ENCODE peak calls at places on chromosomes 5 and 9, in six cellular contexts. Z, M, O, I, T and L are unnamed samples.

GRCh38 chr5:141094481-141095262 is at the start of gene PCDHB2:
- DNase-seq in Z (peak; percentile 91), M (no peak), O (peak; percentile 3), I (peak; percentile 86), T (no peak), L (no peak)

GRCh38 chr5:52007230-52007858 is 624.1 kb downstream of the ISL1 start:
- DNase-seq in Z (peak; percentile 67), M (no peak), O (peak; percentile 14), I (peak; percentile 33), T (no peak), L (no peak)

GRCh38 chr5:107218457-107219193 is 452.1 kb downstream of the EFNA5 start:
- DNase-seq in Z (no peak), M (no peak), O (no peak), I (no peak), T (no peak), L (no peak)

GRCh38 chr5:42250-42649 is 49.7 kb upstream of the PLEKHG4B start:
- DNase-seq in Z (peak; percentile 60), M (no peak), O (no peak), I (peak; percentile 63), T (no peak), L (no peak)

GRCh38 chr5:91144491-91145232 is 238.5 kb downstream of the ARRDC3 start:
- DNase-seq in Z (no peak), M (no peak), O (no peak), I (no peak), T (no peak), L (no peak)

GRCh38 chr5:91378683-91379601 is 4.2 kb downstream of the ARRDC3 start:
- DNase-seq in Z (no peak), M (no peak), O (no peak), I (no peak), T (no peak), L (no peak)

GRCh38 chr5:113043491-113043931 is 66.9 kb downstream of the DCP2 start:
- DNase-seq in Z (peak; percentile 60), M (no peak), O (no peak), I (peak; percentile 72), T (no peak), L (no peak)

GRCh38 chr5:4087110-4087509 is 491.5 kb downstream of the IRX1 start:
- DNase-seq in Z (no peak), M (no peak), O (no peak), I (no peak), T (no peak), L (no peak)

GRCh38 chr9:132531187-132531586 is 51.2 kb upstream of the BARHL1 start:
- DNase-seq in Z (no peak), M (no peak), O (no peak), I (peak; percentile 54), T (no peak), L (no peak)

GRCh38 chr5:34516686-34517085 is 139.4 kb upstream of the RAI14 start:
- DNase-seq in Z (no peak), M (no peak), O (no peak), I (no peak), T (no peak), L (no peak)

GRCh38 chr5:176810084-176810597 is at the start of gene UNC5A:
- DNase-seq in Z (peak; percentile 77), M (no peak), O (peak; percentile 21), I (peak; percentile 74), T (no peak), L (no peak)

GRCh38 chr5:176812269-176813259 is 2.2 kb downstream of the UNC5A start:
- DNase-seq in Z (peak; percentile 80), M (no peak), O (no peak), I (peak; percentile 78), T (no peak), L (no peak)

GRCh38 chr5:176806137-176806536 is 4.2 kb upstream of the UNC5A start:
- DNase-seq in Z (peak; percentile 79), M (no peak), O (no peak), I (no peak), T (no peak), L (no peak)

GRCh38 chr5:176810687-176811501 is 535 bp downstream of the UNC5A start:
- DNase-seq in Z (no peak), M (no peak), O (no peak), I (no peak), T (no peak), L (no peak)

GRCh38 chr5:176809544-176810083 is 745 bp upstream of the UNC5A start:
- DNase-seq in Z (peak; percentile 21), M (no peak), O (no peak), I (peak; percentile 48), T (no peak), L (no peak)
- TF ChIP-seq CTCF in Z (no peak), M (no peak), O (no peak), I (no peak), T (no peak), L (no peak)

DNA sequence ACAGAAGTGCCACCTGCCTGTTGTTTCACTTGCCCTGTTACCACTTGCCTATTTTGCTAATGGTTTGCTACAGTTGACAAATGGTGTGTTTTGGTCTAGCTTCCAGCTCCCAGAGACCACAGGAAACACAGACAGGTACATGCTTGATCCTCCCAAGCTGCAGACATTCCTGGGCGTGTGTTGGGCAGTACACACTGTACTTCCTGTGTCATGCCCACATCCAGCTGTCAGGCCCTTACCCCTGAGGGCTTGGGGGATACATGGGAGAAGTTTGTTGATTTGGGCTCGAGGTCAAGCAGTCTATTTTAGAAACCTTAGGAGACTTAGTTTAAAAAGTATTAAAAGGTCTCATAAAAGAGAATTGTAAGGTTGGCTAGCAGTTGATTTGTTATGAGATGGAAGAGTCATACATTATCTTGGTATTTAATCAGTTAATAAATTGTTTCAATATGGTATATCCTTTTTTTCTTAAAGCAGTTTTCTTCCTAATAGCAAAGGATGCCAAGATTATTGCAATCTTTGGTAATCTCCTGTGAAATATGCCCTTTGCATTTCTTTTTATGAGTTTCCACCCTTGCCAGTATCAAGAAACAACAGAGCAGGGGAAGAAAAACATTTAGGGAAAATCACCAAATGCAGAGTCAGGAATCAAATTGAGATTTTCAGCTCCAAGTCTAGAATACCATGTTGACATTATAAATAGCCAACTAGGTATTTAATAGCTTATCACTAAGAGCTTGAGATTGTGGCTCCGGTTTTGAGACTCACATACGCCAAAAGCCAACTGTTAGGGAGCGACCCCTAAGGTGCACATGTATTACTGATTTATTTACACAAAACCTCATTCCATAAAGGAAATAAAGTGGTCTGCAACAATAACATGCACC is 52.3 kb upstream of the CD180 start:
- DNase-seq in Z (no peak), M (peak; percentile 65), O (no peak), I (no peak), T (no peak), L (no peak)
- TF ChIP-seq CTCF in Z (no peak), M (no peak), O (no peak), I (no peak), T (no peak), L (no peak)

DNA sequence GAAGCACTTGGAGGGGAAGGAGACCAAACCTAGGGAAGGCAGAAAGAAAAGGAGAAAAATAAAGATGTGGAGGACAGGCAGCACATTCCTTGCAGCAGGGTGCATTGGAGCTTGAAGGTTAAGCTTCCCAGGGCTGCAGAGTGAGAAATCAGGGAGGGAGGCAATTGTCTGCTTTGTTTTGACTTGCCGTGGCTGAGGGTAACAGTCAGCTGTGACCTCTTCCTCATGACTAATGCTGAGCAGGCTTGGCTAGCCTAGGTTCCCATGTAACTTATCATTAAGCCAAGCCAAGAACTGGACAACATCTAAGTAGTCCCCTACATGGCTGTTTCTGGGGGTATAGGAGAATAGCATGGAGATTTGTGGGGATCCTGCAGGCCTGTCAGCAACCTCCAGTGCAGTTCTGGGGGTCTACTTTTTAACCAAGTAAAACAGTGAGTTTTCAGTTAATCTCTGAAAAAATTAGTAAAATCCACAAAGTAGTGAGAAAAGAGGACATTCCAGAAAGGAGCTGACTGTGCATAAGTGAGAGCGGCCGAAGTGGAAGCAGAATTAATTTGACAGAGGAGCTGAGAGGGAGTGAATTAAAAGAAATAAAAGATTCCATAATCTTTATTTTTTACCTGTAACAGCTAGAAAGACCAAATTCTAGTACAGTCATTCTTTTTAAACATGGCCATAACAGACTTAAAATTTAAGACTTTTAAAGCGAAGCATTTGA is 149.0 kb downstream of the SGCD start:
- DNase-seq in Z (peak; percentile 14), M (peak; percentile 68), O (peak; percentile 16), I (peak; percentile 43), T (no peak), L (no peak)
- TF ChIP-seq CTCF in Z (peak; percentile 13), M (no peak), O (no peak), I (no peak), T (no peak), L (no peak)

GRCh38 chr9:128798896-128799295 is 11.8 kb downstream of the TBC1D13 start:
- DNase-seq in Z (no peak), M (no peak), O (no peak), I (no peak), T (no peak), L (no peak)
- TF ChIP-seq CTCF in Z (no peak), M (no peak), O (no peak), I (no peak), T (no peak), L (no peak)

DNA sequence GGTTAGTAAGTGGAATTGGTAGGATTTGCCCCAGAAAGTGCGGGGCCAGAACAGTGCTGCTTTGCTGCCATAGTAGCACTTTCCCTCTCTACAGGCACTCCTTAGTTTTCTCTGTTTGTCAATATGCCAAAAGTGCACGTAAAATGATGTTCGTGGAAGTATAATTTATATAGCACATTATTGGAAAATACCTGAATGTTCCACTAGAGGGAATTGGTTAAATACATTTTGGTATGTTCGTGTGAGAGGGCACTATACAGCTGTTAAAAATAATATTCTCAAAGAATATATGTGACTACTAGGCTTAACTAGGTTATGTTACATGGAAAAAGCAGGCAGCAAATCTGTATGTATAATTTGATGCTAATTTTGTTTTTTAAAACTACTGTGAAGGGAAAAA is 184.0 kb upstream of the GDNF start:
- DNase-seq in Z (no peak), M (no peak), O (no peak), I (no peak), T (no peak), L (no peak)
- TF ChIP-seq CTCF in Z (no peak), M (no peak), O (no peak), I (no peak), T (no peak), L (no peak)

DNA sequence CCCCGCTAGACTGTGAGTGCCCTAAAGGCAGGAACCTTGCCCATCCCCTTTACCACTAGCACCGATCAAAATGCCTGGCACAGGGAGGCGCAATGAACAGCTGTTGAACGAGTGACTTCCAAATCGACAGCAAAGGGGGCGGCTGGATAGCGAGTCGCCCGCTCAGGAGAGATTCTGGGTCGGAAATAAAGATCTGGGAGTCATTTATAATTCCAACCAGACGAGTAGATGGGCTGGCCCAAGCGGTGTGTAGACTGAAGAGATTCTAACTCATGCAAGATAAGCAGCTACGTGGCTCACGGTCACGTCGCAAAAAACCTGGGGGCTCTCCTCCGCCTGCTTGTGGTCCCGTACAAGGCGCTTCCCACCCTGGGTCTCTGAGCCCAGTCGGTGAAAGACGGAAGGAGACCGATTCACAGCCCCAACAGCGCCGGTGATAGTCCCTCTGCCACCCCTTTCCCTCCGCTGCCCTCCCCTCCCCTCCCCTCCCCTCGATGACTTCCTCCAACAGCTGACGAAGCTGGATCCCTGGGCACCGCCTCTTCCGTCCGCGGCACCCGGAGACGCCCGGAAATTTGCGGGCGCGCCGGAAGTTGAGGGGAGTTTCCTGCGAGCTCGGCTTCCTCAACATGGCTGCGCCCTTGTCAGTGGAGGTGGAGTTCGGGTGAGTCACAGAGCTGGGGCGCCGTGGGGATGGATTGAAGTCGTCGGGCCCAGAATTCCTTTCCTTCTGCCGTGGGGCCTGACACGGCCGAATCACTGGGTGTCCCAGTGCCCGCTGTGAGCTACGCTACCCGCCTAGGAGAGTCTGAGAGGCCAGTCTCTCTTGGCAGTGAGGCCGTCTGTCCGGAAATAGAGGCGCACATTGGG is at the start of gene URM1:
- DNase-seq in Z (peak; percentile 96), M (peak; percentile 98), O (peak; percentile 97), I (peak; percentile 97), T (peak; percentile 96), L (peak; percentile 84)
- TF ChIP-seq CTCF in Z (peak; percentile 15), M (no peak), O (no peak), I (no peak), T (no peak), L (no peak)